ENCODE peak calls at places on chromosomes 1 and 21, in five cellular contexts. W is lower lobe of right lung, A is brain microvascular endothelial cell, V is fibroblast of villous mesenchyme, T is fibroblast of lung. D is an unnamed sample.

GRCh38 chr1:21292991-21293536 is 2.8 kb upstream of the ECE1 start:
- DNase-seq in W (no peak), A (no peak), V (no peak), T (no peak), D (no peak)

GRCh38 chr1:26915204-26915842 is 1.5 kb upstream of the NR0B2 start:
- DNase-seq in W (no peak), A (no peak), V (no peak), T (no peak), D (no peak)

GRCh38 chr1:175725684-175726083 is 17.7 kb downstream of the TNR start:
- DNase-seq in W (no peak), A (peak), V (peak), T (peak), D (no peak)

GRCh38 chr1:42793824-42794223 is 9.0 kb downstream of the TMEM269 start:
- DNase-seq in W (no peak), A (no peak), V (peak), T (no peak), D (no peak)

GRCh38 chr1:42163114-42163513 is 1.4 kb downstream of the GUCA2A start:
- DNase-seq in W (no peak), A (no peak), V (no peak), T (no peak), D (no peak)

GRCh38 chr1:172119184-172119583 is 277.9 kb downstream of the DNM3 start:
- DNase-seq in W (no peak), A (no peak), V (no peak), T (no peak), D (no peak)

GRCh38 chr1:224851210-224851849 is 78.1 kb upstream of the DNAH14 start:
- DNase-seq in W (peak), A (peak), V (peak), T (peak), D (peak)

GRCh38 chr1:53066941-53067738 is 5.1 kb downstream of the PODN start:
- DNase-seq in W (peak), A (no peak), V (no peak), T (no peak), D (no peak)

GRCh38 chr1:201828820-201829774 is at the start of gene IPO9:
- DNase-seq in W (peak), A (peak), V (peak), T (peak), D (peak)

GRCh38 chr1:217620814-217621213 is 10.1 kb downstream of the GPATCH2 start:
- DNase-seq in W (no peak), A (no peak), V (no peak), T (no peak), D (no peak)

GRCh38 chr1:245428681-245429080 is 273.9 kb downstream of the KIF26B start:
- DNase-seq in W (no peak), A (no peak), V (no peak), T (no peak), D (no peak)

GRCh38 chr21:43290529-43291346 is 121.9 kb downstream of the CRYAA start:
- DNase-seq in W (peak), A (no peak), V (no peak), T (no peak), D (no peak)

GRCh38 chr1:85447000-85447943 is 17.7 kb downstream of the DDAH1 start:
- DNase-seq in W (no peak), A (no peak), V (peak), T (peak), D (no peak)

GRCh38 chr1:224980181-224980580 is 50.7 kb downstream of the DNAH14 start:
- DNase-seq in W (no peak), A (no peak), V (no peak), T (no peak), D (no peak)

GRCh38 chr1:66394603-66395002 is 139.3 kb upstream of the SGIP1 start:
- DNase-seq in W (no peak), A (no peak), V (no peak), T (no peak), D (no peak)

GRCh38 chr1:99004270-99005141 is at the start of gene PLPPR5:
- DNase-seq in W (no peak), A (peak), V (no peak), T (peak), D (no peak)

GRCh38 chr1:205271277-205271676 is 43.5 kb downstream of the TMCC2 start:
- DNase-seq in W (no peak), A (no peak), V (no peak), T (peak), D (no peak)

GRCh38 chr1:12075195-12076114 is 12.4 kb downstream of the TNFRSF8 start:
- DNase-seq in W (no peak), A (peak), V (peak), T (peak), D (peak)

GRCh38 chr1:246416261-246416660 is 90.8 kb downstream of the SMYD3 start:
- DNase-seq in W (no peak), A (no peak), V (no peak), T (peak), D (no peak)

GRCh38 chr1:156848461-156849150 is 10.3 kb downstream of the INSRR start:
- DNase-seq in W (peak), A (no peak), V (no peak), T (peak), D (peak)

GRCh38 chr1:226444901-226445300 is 37.0 kb upstream of the PARP1 start:
- DNase-seq in W (no peak), A (no peak), V (no peak), T (no peak), D (no peak)

GRCh38 chr1:168341576-168341975 is 60.9 kb downstream of the TBX19 start:
- DNase-seq in W (no peak), A (no peak), V (no peak), T (peak), D (peak)

GRCh38 chr1:228043281-228043845 is 36.6 kb downstream of the WNT3A start:
- DNase-seq in W (no peak), A (no peak), V (no peak), T (peak), D (peak)

GRCh38 chr1:203149188-203149840 is 21.8 kb downstream of the ADORA1 start:
- DNase-seq in W (peak), A (no peak), V (no peak), T (no peak), D (no peak)

GRCh38 chr1:210397252-210397651 is 68.5 kb downstream of the HHAT start:
- DNase-seq in W (no peak), A (no peak), V (peak), T (peak), D (peak)

GRCh38 chr1:110148961-110149360 is 1.3 kb upstream of the SLC6A17 start:
- DNase-seq in W (no peak), A (no peak), V (no peak), T (no peak), D (no peak)

GRCh38 chr1:117639741-117640140 is 33.9 kb downstream of the TENT5C start:
- DNase-seq in W (no peak), A (no peak), V (no peak), T (no peak), D (no peak)

GRCh38 chr1:55375617-55376258 is 160.6 kb upstream of the USP24 start:
- DNase-seq in W (no peak), A (no peak), V (peak), T (peak), D (peak)

DNA sequence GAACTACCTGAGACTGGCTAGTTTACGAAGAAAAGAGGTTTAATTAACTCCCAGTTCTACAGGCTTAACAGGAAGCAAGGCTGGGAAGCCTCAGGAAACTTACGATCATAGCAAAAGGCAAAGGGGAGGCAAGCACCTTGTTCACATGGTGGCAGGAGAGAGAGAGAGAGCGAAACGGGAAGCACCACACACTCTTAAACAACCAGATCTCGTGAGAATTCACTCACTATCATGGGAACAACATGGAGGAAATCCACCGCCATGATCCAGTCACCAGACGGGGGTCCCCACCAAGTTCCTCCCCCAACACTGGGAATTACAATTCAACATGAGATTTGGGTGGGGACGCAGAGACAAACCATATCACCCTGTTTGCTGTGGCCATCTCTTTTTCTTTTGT is 11.8 kb downstream of the MT1HL1 start:
- DNase-seq in W (no peak), A (no peak), V (no peak), T (no peak), D (no peak)
- TF ChIP-seq CTCF in W (no peak), A (no peak), V (no peak), T (no peak), D (no peak)

DNA sequence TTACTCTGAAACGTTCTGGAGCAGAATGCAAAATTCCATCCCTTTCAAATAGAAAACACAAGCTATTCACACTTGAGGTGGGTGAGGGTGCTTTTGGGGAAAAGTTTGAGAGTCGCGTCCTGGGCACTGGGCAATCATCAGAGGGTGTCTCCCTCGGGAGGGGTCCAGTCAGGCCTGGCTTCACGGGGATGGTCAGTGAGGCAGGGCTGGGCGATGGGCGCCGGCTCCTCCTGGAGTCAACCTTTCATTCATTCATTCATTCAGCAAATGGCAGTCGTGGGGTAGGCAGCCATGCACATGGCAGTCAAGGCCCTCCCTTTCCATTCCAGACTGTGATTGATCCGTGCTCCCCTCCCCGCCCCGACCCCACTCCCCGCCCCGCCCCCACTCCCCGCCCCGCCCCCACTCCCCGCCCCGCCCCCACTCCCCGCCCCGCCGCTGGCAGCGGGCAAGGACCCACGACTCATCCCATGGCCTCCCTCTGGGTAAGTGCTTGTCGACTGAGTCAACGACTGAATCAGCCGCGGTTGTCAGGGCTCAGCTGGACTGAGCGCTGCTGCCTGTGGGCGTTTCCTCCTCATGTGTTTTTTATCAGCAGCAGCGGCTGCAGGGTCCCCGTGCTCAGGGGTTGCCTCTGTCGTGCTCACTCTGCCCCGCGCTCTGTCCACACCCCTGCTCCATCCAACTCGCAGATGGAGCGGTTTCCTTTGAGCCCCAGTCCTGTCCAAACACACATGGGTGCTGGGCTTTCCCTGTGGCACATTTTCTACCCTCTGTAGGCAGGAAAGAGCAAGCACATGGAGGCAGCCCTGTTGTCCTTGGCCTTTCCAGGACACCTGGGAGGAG is 12.5 kb upstream of the SPSB1 start:
- DNase-seq in W (no peak), A (peak), V (peak), T (peak), D (peak)
- H3K4me3 ChIP-seq in W (no peak), A (no peak), V (no peak), T (no peak), D (no peak)

DNA sequence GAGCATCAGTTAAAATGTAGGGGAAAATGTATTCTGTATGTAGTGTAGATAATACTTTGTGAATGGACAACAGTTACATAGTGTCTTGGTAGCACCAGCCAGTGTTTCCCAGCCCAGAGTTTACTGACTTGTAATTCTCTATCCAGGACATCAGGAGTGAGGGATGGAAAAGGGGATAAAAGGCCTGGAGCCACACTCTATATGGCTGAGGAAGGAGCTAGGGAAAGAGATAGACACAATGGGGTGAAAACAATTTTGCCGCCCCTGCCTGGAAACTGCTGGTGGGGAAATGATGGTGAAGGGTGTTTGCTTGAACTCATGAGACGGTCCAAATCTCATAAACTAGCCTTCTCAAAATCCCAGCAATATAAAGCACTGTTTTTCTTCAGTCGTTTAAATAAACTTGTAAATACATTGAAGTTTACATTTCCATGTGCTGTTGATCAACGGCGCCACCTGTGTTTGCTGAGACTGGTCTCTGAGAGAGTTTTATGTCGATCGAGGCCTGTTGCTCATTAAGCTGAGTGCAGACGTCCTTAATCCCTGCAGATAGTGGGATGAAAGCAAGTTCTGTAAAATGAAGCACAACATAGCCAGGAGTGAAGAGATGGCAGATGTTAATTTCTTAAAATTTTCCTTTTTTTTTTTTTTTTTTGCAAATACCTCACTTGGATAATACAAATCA is 27.9 kb upstream of the AGO1 start:
- DNase-seq in W (no peak), A (no peak), V (peak), T (no peak), D (no peak)
- TF ChIP-seq CTCF in W (no peak), A (no peak), V (no peak), T (no peak), D (no peak)

DNA sequence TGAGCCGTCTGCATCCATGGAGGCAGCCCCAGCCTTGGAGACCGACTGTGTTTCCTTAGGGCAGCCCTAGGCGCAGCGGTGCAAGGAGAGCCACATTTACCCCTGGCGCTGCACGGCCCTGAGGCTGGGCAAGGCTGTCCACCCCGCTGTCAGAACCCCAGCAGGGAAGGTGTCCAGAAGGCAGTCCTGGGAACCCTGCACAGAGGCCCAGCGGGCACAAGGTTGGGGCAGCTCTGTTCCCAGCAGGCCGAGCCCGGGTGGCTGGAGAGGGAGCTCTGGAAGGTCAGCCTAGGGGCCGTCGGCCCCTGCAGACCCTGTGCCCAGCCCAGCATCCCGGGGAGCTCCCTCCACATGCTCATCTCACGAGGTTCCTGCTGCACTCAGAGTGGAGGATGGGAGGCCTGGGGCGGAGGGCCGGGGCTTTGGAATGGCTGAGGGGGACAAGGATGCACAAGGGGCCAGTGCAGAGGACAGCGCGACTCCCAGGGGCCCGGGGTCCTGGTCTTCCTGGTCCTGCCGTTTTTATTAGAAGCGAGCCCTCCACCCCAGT is 19.9 kb upstream of the SAMD11 start:
- DNase-seq in W (peak), A (no peak), V (no peak), T (no peak), D (no peak)
- H3K4me3 ChIP-seq in W (peak), A (peak), V (peak), T (no peak), D (peak)

GRCh38 chr1:186987769-186988168 is 159.0 kb downstream of the PLA2G4A start:
- DNase-seq in W (no peak), A (no peak), V (no peak), T (no peak), D (no peak)
- TF ChIP-seq CTCF in W (no peak), A (peak), V (no peak), T (peak), D (peak)

DNA sequence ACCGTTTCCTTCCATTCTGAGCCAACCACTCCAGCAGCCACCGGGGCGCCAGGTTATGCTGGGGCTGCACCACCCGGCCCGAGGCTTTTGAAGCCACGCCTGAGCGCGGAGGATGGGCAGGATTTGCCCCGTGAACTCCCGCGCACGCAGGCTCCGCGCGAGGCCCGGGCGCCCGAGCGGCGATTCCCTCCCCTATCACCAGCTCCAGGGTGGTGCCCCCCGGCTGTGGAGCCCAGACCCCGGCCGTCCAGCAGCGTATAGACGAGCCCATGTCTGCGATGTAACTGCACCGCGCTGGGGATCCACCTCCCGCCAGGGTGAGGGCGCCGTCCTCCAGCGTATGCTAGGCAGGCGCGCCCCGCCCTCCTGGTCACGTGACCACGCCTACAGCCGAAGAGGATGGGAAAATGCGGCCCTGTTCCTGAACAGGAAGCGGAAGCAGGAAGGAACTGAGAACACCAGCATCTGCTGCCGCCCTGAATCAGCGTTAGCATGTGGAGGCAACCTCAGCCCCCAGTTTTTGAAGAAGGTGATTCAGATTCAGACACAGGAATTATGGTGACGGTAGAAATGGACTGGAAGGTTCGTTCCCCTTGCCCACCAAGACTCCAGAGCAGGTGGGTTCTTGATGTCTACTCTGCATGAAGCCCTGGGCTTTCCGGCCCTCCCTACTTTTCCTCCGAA is 46.0 kb downstream of the VPS26C start:
- DNase-seq in W (peak), A (peak), V (peak), T (peak), D (peak)
- H3K4me3 ChIP-seq in W (peak), A (peak), V (peak), T (peak), D (peak)

DNA sequence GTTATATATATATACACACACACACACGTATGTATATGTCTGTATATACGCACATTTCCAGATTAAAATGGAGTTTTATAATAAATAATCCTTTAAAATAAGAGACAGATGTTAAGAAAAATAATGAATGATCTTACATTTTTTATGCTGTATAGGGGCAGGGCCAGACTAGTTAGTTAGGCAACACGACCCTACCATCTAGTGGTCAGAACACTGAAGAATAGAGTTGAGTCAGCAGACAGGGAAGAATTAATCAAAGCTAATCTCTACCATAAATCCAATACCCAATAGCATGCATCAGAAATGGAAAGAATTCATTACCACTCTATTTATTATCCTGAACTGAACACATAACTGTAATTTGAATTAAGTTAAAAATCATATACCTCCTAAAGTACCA is 156.7 kb downstream of the BRINP3 start:
- DNase-seq in W (no peak), A (peak), V (peak), T (peak), D (peak)
- TF ChIP-seq CTCF in W (no peak), A (peak), V (peak), T (peak), D (peak)

GRCh38 chr21:25560151-25560783 is 47.0 kb downstream of the MRPL39 start:
- DNase-seq in W (peak), A (no peak), V (peak), T (no peak), D (no peak)

GRCh38 chr21:25561668-25562641 is 45.3 kb downstream of the MRPL39 start:
- DNase-seq in W (peak), A (peak), V (peak), T (peak), D (peak)

GRCh38 chr21:25563399-25564116 is 43.7 kb downstream of the MRPL39 start:
- DNase-seq in W (no peak), A (no peak), V (no peak), T (peak), D (no peak)

GRCh38 chr21:25564349-25564948 is 42.8 kb downstream of the MRPL39 start:
- DNase-seq in W (no peak), A (no peak), V (no peak), T (no peak), D (no peak)

DNA sequence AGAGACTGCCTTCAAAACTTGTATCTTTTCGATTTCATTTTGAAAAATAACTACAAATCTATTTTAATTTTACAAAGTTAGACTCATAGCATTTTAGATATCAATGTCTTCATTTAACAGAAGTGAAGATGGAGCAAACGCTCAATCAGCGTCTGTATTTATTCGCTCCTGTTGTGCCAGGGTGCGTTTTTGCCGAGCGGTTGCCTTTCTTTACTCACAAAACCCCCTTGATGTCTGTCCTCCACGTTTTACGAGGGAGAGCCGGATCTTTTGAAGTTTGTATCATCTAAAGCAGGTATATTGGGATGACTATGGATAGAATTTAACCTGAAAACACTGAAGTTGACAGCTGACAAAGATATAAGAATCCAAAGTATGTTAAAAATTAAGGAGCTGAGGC is 44.6 kb downstream of the MRPL39 start:
- DNase-seq in W (no peak), A (no peak), V (no peak), T (no peak), D (no peak)
- H3K4me3 ChIP-seq in W (peak), A (peak), V (peak), T (peak), D (peak)

GRCh38 chr1:154859151-154859785 is 10.8 kb downstream of the KCNN3 start:
- DNase-seq in W (no peak), A (no peak), V (no peak), T (no peak), D (no peak)

GRCh38 chr1:154860154-154860870 is 9.8 kb downstream of the KCNN3 start:
- DNase-seq in W (no peak), A (no peak), V (no peak), T (no peak), D (no peak)

GRCh38 chr1:154861607-154862094 is 8.4 kb downstream of the KCNN3 start:
- DNase-seq in W (no peak), A (peak), V (peak), T (peak), D (no peak)

GRCh38 chr1:154857441-154858215 is 12.5 kb downstream of the KCNN3 start:
- DNase-seq in W (no peak), A (no peak), V (no peak), T (no peak), D (no peak)

GRCh38 chr1:154859786-154860153 is 10.3 kb downstream of the KCNN3 start:
- DNase-seq in W (peak), A (no peak), V (no peak), T (no peak), D (no peak)
- TF ChIP-seq CTCF in W (no peak), A (no peak), V (no peak), T (no peak), D (no peak)